ENCODE peak calls at places on chromosome X, in five cellular contexts. V is CD4-positive, alpha-beta T cell; H is heart left ventricle; F is RWPE2; R is CD4-positive, CD25-positive, alpha-beta regulatory T cell. U is an unnamed sample.

GRCh38 chrX:119235872-119236598 is at the start of gene PGRMC1:
- DNase-seq in R (peak), H (peak), F (peak), V (peak), U (peak)

GRCh38 chrX:45872480-45872879 is 671.8 kb upstream of the DIPK2B start:
- DNase-seq in H (no peak), V (no peak), F (no peak), R (no peak), U (no peak)

GRCh38 chrX:123424546-123424945 is 240.5 kb downstream of the GRIA3 start:
- DNase-seq in R (no peak), H (no peak), F (no peak), V (no peak), U (no peak)

GRCh38 chrX:151359931-151360871 is 36.8 kb upstream of the VMA21 start:
- DNase-seq in F (no peak), R (peak), V (peak), H (no peak), U (no peak)

GRCh38 chrX:136629084-136629750 is 18.7 kb upstream of the CD40LG start:
- DNase-seq in H (no peak), V (no peak), F (no peak), R (peak), U (no peak)

GRCh38 chrX:151694661-151695582 is at the start of gene PRRG3:
- DNase-seq in V (no peak), F (no peak), R (no peak), H (no peak), U (no peak)

GRCh38 chrX:125203737-125204578 is 115.7 kb upstream of the TEX13C start:
- DNase-seq in H (peak), F (peak), R (peak), V (no peak), U (peak)

GRCh38 chrX:34849371-34849770 is 93.2 kb upstream of the FAM47B start:
- DNase-seq in F (no peak), R (no peak), V (no peak), H (no peak), U (no peak)

GRCh38 chrX:107602694-107603239 is 25.5 kb upstream of the PRPS1 start:
- DNase-seq in V (no peak), H (no peak), F (no peak), R (no peak), U (no peak)

GRCh38 chrX:124388562-124388961 is 42.2 kb downstream of the SH2D1A start:
- DNase-seq in H (peak), R (peak), F (no peak), V (peak), U (peak)

GRCh38 chrX:140918398-140919043 is 83.9 kb upstream of the SPANXB1 start:
- DNase-seq in V (peak), R (peak), H (no peak), F (no peak), U (peak)

GRCh38 chrX:119778829-119779228 is 12.6 kb downstream of the RPL39 start:
- DNase-seq in V (no peak), R (no peak), F (no peak), H (no peak), U (no peak)

GRCh38 chrX:133749951-133750350 is 235.4 kb downstream of the GPC3 start:
- DNase-seq in R (no peak), V (no peak), F (no peak), H (no peak), U (no peak)

GRCh38 chrX:118181030-118181429 is 64.4 kb upstream of the KLHL13 start:
- DNase-seq in H (no peak), V (no peak), F (no peak), R (no peak), U (no peak)

GRCh38 chrX:85052636-85053343 is 49.1 kb downstream of the APOOL start:
- DNase-seq in F (no peak), R (no peak), V (no peak), H (no peak), U (no peak)

GRCh38 chrX:15497865-15498264 is 2.7 kb upstream of the BMX start:
- DNase-seq in R (peak), F (no peak), V (peak), H (peak), U (no peak)

GRCh38 chrX:68822641-68823410 is 6.0 kb upstream of the EFNB1 start:
- DNase-seq in R (no peak), H (peak), F (no peak), V (no peak), U (no peak)

GRCh38 chrX:17968367-17968766 is 107.3 kb upstream of the RAI2 start:
- DNase-seq in H (no peak), R (no peak), F (no peak), V (no peak), U (no peak)

GRCh38 chrX:12439396-12439795 is 301.1 kb downstream of the FRMPD4 start:
- DNase-seq in F (no peak), R (no peak), V (no peak), H (no peak), U (no peak)

GRCh38 chrX:12210196-12210815 is 72.0 kb downstream of the FRMPD4 start:
- DNase-seq in V (no peak), H (no peak), F (peak), R (no peak), U (no peak)

GRCh38 chrX:24153175-24153795 is 3.8 kb downstream of the ZFX start:
- DNase-seq in R (no peak), V (no peak), H (no peak), F (peak), U (no peak)

GRCh38 chrX:10618911-10619310 is 1.5 kb downstream of the MID1 start:
- DNase-seq in H (no peak), R (no peak), V (no peak), F (no peak), U (no peak)

GRCh38 chrX:110409925-110410324 is 51.3 kb downstream of the RTL9 start:
- DNase-seq in R (no peak), H (no peak), F (no peak), V (no peak), U (no peak)

GRCh38 chrX:42415636-42416035 is 362.3 kb downstream of the PPP1R2C start:
- DNase-seq in R (no peak), F (no peak), H (no peak), V (no peak), U (no peak)

GRCh38 chrX:130091976-130092522 is 18.2 kb downstream of the ELF4 start:
- DNase-seq in V (peak), F (no peak), R (peak), H (no peak), U (no peak)

GRCh38 chrX:68944211-68944610 is 115.4 kb downstream of the EFNB1 start:
- DNase-seq in F (no peak), V (no peak), H (no peak), R (no peak), U (no peak)

GRCh38 chrX:125236955-125237354 is 82.7 kb upstream of the TEX13C start:
- DNase-seq in H (no peak), F (no peak), V (no peak), R (no peak), U (no peak)

GRCh38 chrX:53768451-53769246 is 82.1 kb upstream of the HUWE1 start:
- DNase-seq in R (no peak), V (no peak), H (no peak), F (no peak), U (no peak)

GRCh38 chrX:45851434-45851991 is 650.8 kb upstream of the DIPK2B start:
- DNase-seq in F (peak), V (peak), R (peak), H (no peak), U (no peak)

GRCh38 chrX:71214604-71215334 is 8.3 kb upstream of the GJB1 start:
- DNase-seq in H (no peak), F (no peak), R (no peak), V (no peak), U (no peak)

GRCh38 chrX:19630776-19631707 is 115.7 kb upstream of the MAP3K15 start:
- DNase-seq in R (no peak), H (no peak), F (no peak), V (no peak), U (no peak)

GRCh38 chrX:397575-397974 is 10.9 kb upstream of the PPP2R3B start:
- DNase-seq in R (no peak), F (no peak), V (no peak), H (peak), U (no peak)

GRCh38 chrX:103571726-103572125 is 13.6 kb upstream of the TCEAL4 start:
- DNase-seq in R (no peak), F (no peak), H (no peak), V (no peak), U (no peak)

GRCh38 chrX:69033936-69034335 is 131.3 kb downstream of the PJA1 start:
- DNase-seq in R (no peak), F (no peak), V (no peak), H (no peak), U (no peak)

GRCh38 chrX:12721042-12721441 is 70.2 kb upstream of the PRPS2 start:
- DNase-seq in H (no peak), V (no peak), F (no peak), R (no peak), U (no peak)

GRCh38 chrX:153685751-153686676 is 1.7 kb upstream of the SLC6A8 start:
- DNase-seq in F (no peak), V (no peak), R (no peak), H (peak), U (no peak)

GRCh38 chrX:153688071-153688470 is 345 bp downstream of the SLC6A8 start:
- DNase-seq in R (no peak), V (no peak), F (no peak), H (no peak), U (no peak)

GRCh38 chrX:153684447-153685178 is 3.1 kb upstream of the SLC6A8 start:
- DNase-seq in R (no peak), F (no peak), V (no peak), H (peak), U (no peak)

GRCh38 chrX:153687121-153688039 is at the start of gene SLC6A8:
- DNase-seq in V (no peak), R (peak), H (peak), F (no peak), U (peak)

DNA sequence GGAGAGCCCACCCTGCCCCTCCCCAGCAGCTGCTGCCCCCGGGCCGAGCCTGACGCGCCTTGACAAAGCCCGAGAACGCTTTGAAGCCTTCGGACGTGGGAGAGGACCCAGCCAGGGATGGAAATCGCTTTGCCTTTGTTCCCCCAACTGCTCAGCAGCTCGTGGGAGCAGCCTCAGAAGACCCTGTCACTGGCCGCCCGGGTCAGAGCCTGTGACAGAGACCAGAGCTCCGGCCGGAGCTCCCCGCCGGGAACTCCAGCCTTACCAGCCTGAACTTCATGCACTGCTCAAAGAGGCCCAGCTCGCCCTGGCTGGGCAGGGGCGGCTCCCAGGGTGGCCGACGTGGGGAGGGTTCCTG is 2.6 kb upstream of the SLC6A8 start:
- DNase-seq in F (no peak), H (no peak), V (no peak), R (no peak), U (no peak)
- H3K27ac ChIP-seq in F (no peak), H (no peak), V (no peak), R (no peak), U (no peak)

GRCh38 chrX:13955975-13956374 is 73.7 kb downstream of the GEMIN8 start:
- DNase-seq in V (no peak), R (no peak), F (no peak), H (no peak), U (no peak)

GRCh38 chrX:13955095-13955647 is 74.5 kb downstream of the GEMIN8 start:
- DNase-seq in H (no peak), V (no peak), R (no peak), F (no peak), U (no peak)

GRCh38 chrX:13956998-13957397 is 72.7 kb downstream of the GEMIN8 start:
- DNase-seq in V (no peak), R (no peak), F (no peak), H (no peak), U (no peak)

GRCh38 chrX:13952581-13952980 is 77.1 kb downstream of the GEMIN8 start:
- DNase-seq in H (no peak), V (no peak), F (no peak), R (no peak), U (no peak)
- H3K27ac ChIP-seq in H (no peak), V (no peak), F (no peak), R (no peak), U (no peak)

GRCh38 chrX:67724359-67725110 is 180.7 kb downstream of the AR start:
- DNase-seq in R (no peak), H (no peak), F (no peak), V (no peak), U (peak)
- H3K27ac ChIP-seq in R (no peak), H (no peak), F (no peak), V (no peak), U (no peak)

GRCh38 chrX:154749856-154750255 is 1.0 kb downstream of the GAB3 start:
- DNase-seq in H (no peak), F (no peak), V (no peak), R (no peak), U (no peak)
- H3K27ac ChIP-seq in H (peak), F (no peak), V (no peak), R (no peak), U (peak)

GRCh38 chrX:49838374-49838773 is 9.3 kb downstream of the PAGE4 start:
- DNase-seq in V (no peak), F (no peak), H (no peak), R (peak), U (no peak)

GRCh38 chrX:49846004-49846403 is 16.9 kb downstream of the PAGE4 start:
- DNase-seq in R (no peak), F (no peak), H (no peak), V (no peak), U (no peak)

GRCh38 chrX:49842603-49843002 is 13.5 kb downstream of the PAGE4 start:
- DNase-seq in R (no peak), V (no peak), F (no peak), H (no peak), U (no peak)

GRCh38 chrX:49844622-49845021 is 15.5 kb downstream of the PAGE4 start:
- DNase-seq in H (no peak), R (no peak), V (no peak), F (no peak), U (peak)

GRCh38 chrX:49840679-49841078 is 11.6 kb downstream of the PAGE4 start:
- DNase-seq in V (peak), H (peak), R (peak), F (peak), U (peak)
- H3K27ac ChIP-seq in V (no peak), H (no peak), R (no peak), F (no peak), U (no peak)

U was measured in caudate nucleus.